ENCODE peak calls at places on chromosomes 2 and 18, in nine cellular contexts. M, O, D, C, Z, G, I, R and L are unnamed samples.

GRCh38 chr2:45007961-45008295 is 1.3 kb downstream of the SIX2 start:
- DNase-seq in M (no peak), O (no peak), D (no peak), C (no peak), Z (no peak), G (no peak), I (no peak), R (no peak), L (no peak)

GRCh38 chr2:127052771-127053691 is 53.9 kb downstream of the BIN1 start:
- DNase-seq in M (peak; percentile 15), O (no peak), D (no peak), C (no peak), Z (no peak), G (no peak), I (no peak), R (no peak), L (no peak)

GRCh38 chr2:57491213-57491612 is 555.4 kb upstream of the VRK2 start:
- DNase-seq in M (no peak), O (no peak), D (no peak), C (no peak), Z (no peak), G (no peak), I (no peak), R (no peak), L (no peak)

GRCh38 chr18:13536578-13536977 is 189.8 kb downstream of the FAM210A start:
- DNase-seq in M (no peak), O (no peak), D (no peak), C (no peak), Z (no peak), G (no peak), I (no peak), R (no peak), L (no peak)

GRCh38 chr2:75516378-75517122 is 44.2 kb downstream of the EVA1A start:
- DNase-seq in M (no peak), O (peak; percentile 91), D (no peak), C (peak; percentile 34), Z (no peak), G (no peak), I (no peak), R (no peak), L (no peak)

GRCh38 chr2:1115843-1116539 is 165.3 kb downstream of the SNTG2 start:
- DNase-seq in M (no peak), O (no peak), D (no peak), C (no peak), Z (no peak), G (no peak), I (no peak), R (no peak), L (no peak)

GRCh38 chr2:130755234-130756040 is at the start of gene AMER3:
- DNase-seq in M (no peak), O (no peak), D (no peak), C (no peak), Z (no peak), G (no peak), I (no peak), R (no peak), L (no peak)

GRCh38 chr2:110674620-110675555 is 3.0 kb downstream of the BUB1 start:
- DNase-seq in M (no peak), O (peak; percentile 73), D (peak; percentile 34), C (peak; percentile 98), Z (peak; percentile 13), G (peak; percentile 42), I (peak; percentile 63), R (peak; percentile 96), L (no peak)

GRCh38 chr2:24209389-24210105 is 34.7 kb downstream of the FAM228A start:
- DNase-seq in M (no peak), O (no peak), D (no peak), C (no peak), Z (no peak), G (no peak), I (no peak), R (no peak), L (no peak)

GRCh38 chr2:234363011-234363487 is 133.8 kb downstream of the ARL4C start:
- DNase-seq in M (no peak), O (peak; percentile 12), D (no peak), C (no peak), Z (peak; percentile 10), G (no peak), I (peak; percentile 6), R (no peak), L (no peak)

GRCh38 chr2:102099536-102100293 is 42.8 kb upstream of the IL1R1 start:
- DNase-seq in M (no peak), O (peak; percentile 32), D (no peak), C (no peak), Z (no peak), G (no peak), I (peak; percentile 76), R (no peak), L (no peak)

GRCh38 chr2:26527726-26528125 is 49.8 kb upstream of the OTOF start:
- DNase-seq in M (no peak), O (no peak), D (no peak), C (no peak), Z (no peak), G (no peak), I (no peak), R (no peak), L (no peak)

GRCh38 chr18:77321823-77322805 is 72.5 kb downstream of the GALR1 start:
- DNase-seq in M (no peak), O (no peak), D (no peak), C (no peak), Z (no peak), G (no peak), I (no peak), R (no peak), L (no peak)

GRCh38 chr18:59468821-59469220 is 109.8 kb upstream of the LMAN1 start:
- DNase-seq in M (no peak), O (no peak), D (no peak), C (no peak), Z (no peak), G (no peak), I (no peak), R (no peak), L (no peak)

GRCh38 chr2:85504434-85505261 is 34.3 kb upstream of the MAT2A start:
- DNase-seq in M (peak; percentile 33), O (peak; percentile 100), D (peak; percentile 26), C (no peak), Z (peak; percentile 52), G (peak; percentile 75), I (peak; percentile 87), R (no peak), L (peak; percentile 81)

GRCh38 chr2:219744698-219745097 is 117.3 kb downstream of the SLC4A3 start:
- DNase-seq in M (no peak), O (no peak), D (no peak), C (no peak), Z (no peak), G (no peak), I (no peak), R (no peak), L (no peak)

GRCh38 chr2:82792316-82792715 is 1666.8 kb downstream of the SUCLG1 start:
- DNase-seq in M (no peak), O (peak; percentile 2), D (no peak), C (no peak), Z (no peak), G (no peak), I (no peak), R (no peak), L (no peak)

GRCh38 chr18:23487738-23488625 is 15.3 kb upstream of the RMC1 start:
- DNase-seq in M (no peak), O (peak; percentile 66), D (peak; percentile 32), C (peak; percentile 62), Z (peak; percentile 15), G (no peak), I (no peak), R (peak; percentile 49), L (no peak)

GRCh38 chr18:68177807-68178702 is 536.9 kb downstream of the TMX3 start:
- DNase-seq in M (no peak), O (peak; percentile 85), D (peak; percentile 25), C (no peak), Z (peak; percentile 55), G (peak; percentile 96), I (peak; percentile 94), R (no peak), L (peak; percentile 97)

GRCh38 chr18:1929720-1930119 is 641.6 kb downstream of the METTL4 start:
- DNase-seq in M (no peak), O (no peak), D (no peak), C (no peak), Z (no peak), G (no peak), I (no peak), R (no peak), L (no peak)

GRCh38 chr2:27954771-27955384 is 64.3 kb downstream of the BABAM2 start:
- DNase-seq in M (no peak), O (peak; percentile 91), D (no peak), C (peak; percentile 16), Z (peak; percentile 58), G (peak; percentile 83), I (peak; percentile 100), R (no peak), L (peak; percentile 96)
- TF ChIP-seq CTCF in M (peak; percentile 52), O (no peak), D (no peak), C (peak; percentile 14), Z (no peak), G (peak; percentile 50), I (peak; percentile 46), R (peak; percentile 14), L (peak; percentile 40)

DNA sequence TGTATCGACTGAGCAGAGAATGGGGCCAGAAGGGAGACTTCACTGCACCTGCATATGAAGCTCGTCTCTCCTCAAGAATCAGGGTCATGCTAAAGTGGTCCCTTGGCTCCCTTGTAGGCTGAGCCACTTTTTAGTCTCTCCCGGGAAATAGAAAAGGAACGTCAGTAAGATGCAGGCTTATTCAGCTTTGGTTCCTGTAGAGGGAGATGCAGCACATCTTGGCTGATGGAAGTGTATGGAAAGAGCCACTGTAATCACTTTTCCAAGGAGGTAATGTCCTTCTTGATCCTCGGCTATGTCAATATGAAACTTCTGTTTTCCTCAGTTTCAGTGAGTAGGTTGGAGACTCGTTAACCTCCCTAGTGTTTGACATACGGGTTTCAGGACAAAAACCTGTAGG is 235.2 kb downstream of the GCA start:
- DNase-seq in M (no peak), O (no peak), D (no peak), C (no peak), Z (no peak), G (no peak), I (no peak), R (no peak), L (no peak)
- TF ChIP-seq CTCF in M (no peak), O (no peak), D (no peak), C (no peak), Z (no peak), G (no peak), I (no peak), R (no peak), L (no peak)

GRCh38 chr2:79660552-79660951 is 147.7 kb downstream of the CTNNA2 start:
- DNase-seq in M (no peak), O (no peak), D (no peak), C (no peak), Z (no peak), G (no peak), I (no peak), R (no peak), L (no peak)
- TF ChIP-seq CTCF in M (no peak), O (no peak), D (no peak), C (no peak), Z (no peak), G (peak; percentile 9), I (no peak), R (no peak), L (no peak)

GRCh38 chr2:174145827-174146226 is 102.5 kb downstream of the OLA1 start:
- DNase-seq in M (no peak), O (peak; percentile 17), D (no peak), C (no peak), Z (no peak), G (peak; percentile 1), I (peak; percentile 29), R (no peak), L (peak; percentile 52)
- TF ChIP-seq CTCF in M (no peak), O (no peak), D (no peak), C (no peak), Z (no peak), G (peak; percentile 20), I (no peak), R (no peak), L (peak; percentile 46)